ENCODE peak calls at places on chromosomes 3 and 15, in seven cellular contexts. U is endodermal cell, S is OCI-LY7, A is hepatic stellate cell, H is NCI-H1417, W is right cardiac atrium, B is amygdala. D is an unnamed sample.

GRCh38 chr15:64521726-64522164 is 61.4 kb downstream of the ZNF609 start:
- DNase-seq in U (peak; percentile 70), S (no peak), A (no peak), H (peak; percentile 59), W (peak; percentile 68), B (peak; percentile 86), D (no peak)

GRCh38 chr15:32125595-32125994 is 95.3 kb downstream of the CHRNA7 start:
- DNase-seq in U (peak; percentile 72), S (no peak), A (no peak), H (no peak), W (no peak), B (no peak), D (no peak)

GRCh38 chr3:9704343-9705322 is 1.0 kb downstream of the CPNE9 start:
- DNase-seq in U (peak; percentile 97), S (no peak), A (peak; percentile 65), H (peak; percentile 27), W (peak; percentile 61), B (no peak), D (no peak)

GRCh38 chr15:52004806-52005205 is 14.2 kb upstream of the MAPK6 start:
- DNase-seq in U (no peak), S (no peak), A (no peak), H (no peak), W (no peak), B (no peak), D (no peak)

GRCh38 chr3:191915717-191916116 is 454.8 kb downstream of the PYDC2 start:
- DNase-seq in U (no peak), S (no peak), A (no peak), H (no peak), W (no peak), B (peak; percentile 0), D (no peak)

GRCh38 chr3:146227486-146227885 is 23.4 kb downstream of the PLSCR4 start:
- DNase-seq in U (peak; percentile 48), S (no peak), A (no peak), H (no peak), W (no peak), B (peak; percentile 4), D (no peak)

GRCh38 chr3:53730565-53730964 is 115.7 kb downstream of the CHDH start:
- DNase-seq in U (no peak), S (no peak), A (no peak), H (peak; percentile 1), W (peak; percentile 67), B (peak; percentile 76), D (no peak)

GRCh38 chr3:46087871-46088270 is 60.6 kb upstream of the XCR1 start:
- DNase-seq in U (no peak), S (peak; percentile 23), A (peak; percentile 11), H (peak; percentile 12), W (peak; percentile 30), B (peak; percentile 30), D (no peak)

GRCh38 chr3:64176461-64176996 is 48.7 kb downstream of the PRICKLE2 start:
- DNase-seq in U (no peak), S (no peak), A (no peak), H (no peak), W (no peak), B (no peak), D (no peak)

GRCh38 chr3:67529337-67529736 is 125.1 kb downstream of the SUCLG2 start:
- DNase-seq in U (no peak), S (peak; percentile 2), A (no peak), H (no peak), W (no peak), B (no peak), D (no peak)

GRCh38 chr3:186471781-186472180 is 72.4 kb downstream of the CRYGS start:
- DNase-seq in U (peak; percentile 20), S (no peak), A (no peak), H (no peak), W (no peak), B (no peak), D (no peak)

GRCh38 chr3:112390783-112391641 is 58.1 kb downstream of the CD200 start:
- DNase-seq in U (peak; percentile 63), S (no peak), A (peak; percentile 47), H (peak; percentile 14), W (no peak), B (peak; percentile 76), D (no peak)

GRCh38 chr3:180420804-180421203 is 181.2 kb upstream of the TTC14 start:
- DNase-seq in U (no peak), S (no peak), A (no peak), H (no peak), W (no peak), B (no peak), D (no peak)

GRCh38 chr3:132088291-132088690 is 53.5 kb upstream of the CPNE4 start:
- DNase-seq in U (no peak), S (no peak), A (no peak), H (no peak), W (no peak), B (no peak), D (no peak)

GRCh38 chr15:77022646-77023575 is 28.0 kb downstream of the PSTPIP1 start:
- DNase-seq in U (peak; percentile 34), S (no peak), A (no peak), H (no peak), W (no peak), B (no peak), D (no peak)

GRCh38 chr15:67303490-67304363 is 49.1 kb downstream of the IQCH start:
- DNase-seq in U (no peak), S (peak; percentile 73), A (no peak), H (peak; percentile 74), W (no peak), B (no peak), D (no peak)

GRCh38 chr3:23547905-23548304 is 257.9 kb upstream of the UBE2E1 start:
- DNase-seq in U (no peak), S (no peak), A (no peak), H (no peak), W (no peak), B (no peak), D (no peak)